ENCODE peak calls at places on chromosome 9, in eight cellular contexts. One of them, this sample, is unnamed.

GRCh38 chr9:77156646-77157371 is 20.5 kb upstream of the VPS13A start:
- ATAC-seq in activated CD8-positive, alpha-beta T cell treated with anti-CD3 and anti-CD28 coated beads for 36 hours: no peak
- ATAC-seq in natural killer cell: no peak
- ATAC-seq in DND-41: no peak
- ATAC-seq in heart left ventricle: peak
- ATAC-seq in heart right ventricle: peak
- ATAC-seq in left lung: no peak
- ATAC-seq in A549: peak
- ATAC-seq in this sample: no peak

GRCh38 chr9:115596743-115597080 is 478.8 kb upstream of the TNC start:
- ATAC-seq in activated CD8-positive, alpha-beta T cell treated with anti-CD3 and anti-CD28 coated beads for 36 hours: no peak
- ATAC-seq in natural killer cell: no peak
- ATAC-seq in DND-41: no peak
- ATAC-seq in heart left ventricle: no peak
- ATAC-seq in heart right ventricle: no peak
- ATAC-seq in left lung: no peak
- ATAC-seq in A549: no peak
- ATAC-seq in this sample: no peak

GRCh38 chr9:125638646-125639045 is 68.4 kb downstream of the MAPKAP1 start:
- ATAC-seq in activated CD8-positive, alpha-beta T cell treated with anti-CD3 and anti-CD28 coated beads for 36 hours: no peak
- ATAC-seq in natural killer cell: no peak
- ATAC-seq in DND-41: no peak
- ATAC-seq in heart left ventricle: no peak
- ATAC-seq in heart right ventricle: no peak
- ATAC-seq in left lung: no peak
- ATAC-seq in A549: no peak
- ATAC-seq in this sample: no peak

GRCh38 chr9:112028242-112029221 is 131.9 kb downstream of the UGCG start:
- ATAC-seq in activated CD8-positive, alpha-beta T cell treated with anti-CD3 and anti-CD28 coated beads for 36 hours: peak
- ATAC-seq in natural killer cell: no peak
- ATAC-seq in DND-41: no peak
- ATAC-seq in heart left ventricle: no peak
- ATAC-seq in heart right ventricle: no peak
- ATAC-seq in left lung: no peak
- ATAC-seq in A549: no peak
- ATAC-seq in this sample: no peak

GRCh38 chr9:100074093-100074492 is 24.7 kb downstream of the ERP44 start:
- ATAC-seq in activated CD8-positive, alpha-beta T cell treated with anti-CD3 and anti-CD28 coated beads for 36 hours: no peak
- ATAC-seq in natural killer cell: no peak
- ATAC-seq in DND-41: no peak
- ATAC-seq in heart left ventricle: peak
- ATAC-seq in heart right ventricle: no peak
- ATAC-seq in left lung: no peak
- ATAC-seq in A549: no peak
- ATAC-seq in this sample: no peak

GRCh38 chr9:25350011-25350410 is 328.2 kb downstream of the TUSC1 start:
- ATAC-seq in activated CD8-positive, alpha-beta T cell treated with anti-CD3 and anti-CD28 coated beads for 36 hours: no peak
- ATAC-seq in natural killer cell: no peak
- ATAC-seq in DND-41: no peak
- ATAC-seq in heart left ventricle: no peak
- ATAC-seq in heart right ventricle: no peak
- ATAC-seq in left lung: no peak
- ATAC-seq in A549: no peak
- ATAC-seq in this sample: no peak

GRCh38 chr9:120532475-120532874 is 47.5 kb downstream of the CDK5RAP2 start:
- ATAC-seq in activated CD8-positive, alpha-beta T cell treated with anti-CD3 and anti-CD28 coated beads for 36 hours: no peak
- ATAC-seq in natural killer cell: no peak
- ATAC-seq in DND-41: no peak
- ATAC-seq in heart left ventricle: peak
- ATAC-seq in heart right ventricle: peak
- ATAC-seq in left lung: peak
- ATAC-seq in A549: peak
- ATAC-seq in this sample: peak

GRCh38 chr9:22469928-22470544 is 23.4 kb downstream of the DMRTA1 start:
- ATAC-seq in activated CD8-positive, alpha-beta T cell treated with anti-CD3 and anti-CD28 coated beads for 36 hours: peak
- ATAC-seq in natural killer cell: no peak
- ATAC-seq in DND-41: peak
- ATAC-seq in heart left ventricle: no peak
- ATAC-seq in heart right ventricle: no peak
- ATAC-seq in left lung: peak
- ATAC-seq in A549: peak
- ATAC-seq in this sample: no peak

GRCh38 chr9:72211047-72211446 is 61.8 kb downstream of the GDA start:
- ATAC-seq in activated CD8-positive, alpha-beta T cell treated with anti-CD3 and anti-CD28 coated beads for 36 hours: no peak
- ATAC-seq in natural killer cell: no peak
- ATAC-seq in DND-41: no peak
- ATAC-seq in heart left ventricle: no peak
- ATAC-seq in heart right ventricle: no peak
- ATAC-seq in left lung: no peak
- ATAC-seq in A549: no peak
- ATAC-seq in this sample: no peak

GRCh38 chr9:13291718-13292117 is 12.2 kb upstream of the MPDZ start:
- ATAC-seq in activated CD8-positive, alpha-beta T cell treated with anti-CD3 and anti-CD28 coated beads for 36 hours: no peak
- ATAC-seq in natural killer cell: no peak
- ATAC-seq in DND-41: no peak
- ATAC-seq in heart left ventricle: no peak
- ATAC-seq in heart right ventricle: no peak
- ATAC-seq in left lung: no peak
- ATAC-seq in A549: peak
- ATAC-seq in this sample: no peak

GRCh38 chr9:22645893-22646292 is 199.3 kb downstream of the DMRTA1 start:
- ATAC-seq in activated CD8-positive, alpha-beta T cell treated with anti-CD3 and anti-CD28 coated beads for 36 hours: no peak
- ATAC-seq in natural killer cell: no peak
- ATAC-seq in DND-41: no peak
- ATAC-seq in heart left ventricle: no peak
- ATAC-seq in heart right ventricle: no peak
- ATAC-seq in left lung: no peak
- ATAC-seq in A549: no peak
- ATAC-seq in this sample: peak

GRCh38 chr9:124774131-124774978 is 2.6 kb upstream of the OLFML2A start:
- ATAC-seq in activated CD8-positive, alpha-beta T cell treated with anti-CD3 and anti-CD28 coated beads for 36 hours: peak
- ATAC-seq in natural killer cell: peak
- ATAC-seq in DND-41: peak
- ATAC-seq in heart left ventricle: peak
- ATAC-seq in heart right ventricle: no peak
- ATAC-seq in left lung: peak
- ATAC-seq in A549: peak
- ATAC-seq in this sample: no peak

GRCh38 chr9:87613265-87614111 is 112.4 kb upstream of the CTSL start:
- ATAC-seq in activated CD8-positive, alpha-beta T cell treated with anti-CD3 and anti-CD28 coated beads for 36 hours: no peak
- ATAC-seq in natural killer cell: no peak
- ATAC-seq in DND-41: no peak
- ATAC-seq in heart left ventricle: no peak
- ATAC-seq in heart right ventricle: no peak
- ATAC-seq in left lung: peak
- ATAC-seq in A549: no peak
- ATAC-seq in this sample: peak

GRCh38 chr9:32395483-32396216 is 11.2 kb downstream of the ACO1 start:
- ATAC-seq in activated CD8-positive, alpha-beta T cell treated with anti-CD3 and anti-CD28 coated beads for 36 hours: no peak
- ATAC-seq in natural killer cell: no peak
- ATAC-seq in DND-41: no peak
- ATAC-seq in heart left ventricle: peak
- ATAC-seq in heart right ventricle: peak
- ATAC-seq in left lung: peak
- ATAC-seq in A549: peak
- ATAC-seq in this sample: peak

GRCh38 chr9:68739631-68740174 is 34.7 kb downstream of the PIP5K1B start:
- ATAC-seq in activated CD8-positive, alpha-beta T cell treated with anti-CD3 and anti-CD28 coated beads for 36 hours: no peak
- ATAC-seq in natural killer cell: no peak
- ATAC-seq in DND-41: no peak
- ATAC-seq in heart left ventricle: peak
- ATAC-seq in heart right ventricle: peak
- ATAC-seq in left lung: peak
- ATAC-seq in A549: no peak
- ATAC-seq in this sample: no peak

GRCh38 chr9:112059980-112060348 is 115.1 kb downstream of the SUSD1 start:
- ATAC-seq in activated CD8-positive, alpha-beta T cell treated with anti-CD3 and anti-CD28 coated beads for 36 hours: no peak
- ATAC-seq in natural killer cell: no peak
- ATAC-seq in DND-41: no peak
- ATAC-seq in heart left ventricle: no peak
- ATAC-seq in heart right ventricle: no peak
- ATAC-seq in left lung: no peak
- ATAC-seq in A549: no peak
- ATAC-seq in this sample: no peak

GRCh38 chr9:81113408-81114124 is 575.8 kb downstream of the TLE1 start:
- ATAC-seq in activated CD8-positive, alpha-beta T cell treated with anti-CD3 and anti-CD28 coated beads for 36 hours: no peak
- ATAC-seq in natural killer cell: no peak
- ATAC-seq in DND-41: peak
- ATAC-seq in heart left ventricle: peak
- ATAC-seq in heart right ventricle: peak
- ATAC-seq in left lung: peak
- ATAC-seq in A549: no peak
- ATAC-seq in this sample: no peak

GRCh38 chr9:2180704-2181103 is 165.6 kb downstream of the SMARCA2 start:
- ATAC-seq in activated CD8-positive, alpha-beta T cell treated with anti-CD3 and anti-CD28 coated beads for 36 hours: no peak
- ATAC-seq in natural killer cell: no peak
- ATAC-seq in DND-41: no peak
- ATAC-seq in heart left ventricle: no peak
- ATAC-seq in heart right ventricle: no peak
- ATAC-seq in left lung: no peak
- ATAC-seq in A549: no peak
- ATAC-seq in this sample: no peak

GRCh38 chr9:130138791-130139190 is 33.4 kb upstream of the NCS1 start:
- ATAC-seq in activated CD8-positive, alpha-beta T cell treated with anti-CD3 and anti-CD28 coated beads for 36 hours: peak
- ATAC-seq in natural killer cell: no peak
- ATAC-seq in DND-41: peak
- ATAC-seq in heart left ventricle: peak
- ATAC-seq in heart right ventricle: peak
- ATAC-seq in left lung: peak
- ATAC-seq in A549: no peak
- ATAC-seq in this sample: peak

GRCh38 chr9:127362829-127363228 is 34.1 kb upstream of the SLC2A8 start:
- ATAC-seq in activated CD8-positive, alpha-beta T cell treated with anti-CD3 and anti-CD28 coated beads for 36 hours: no peak
- ATAC-seq in natural killer cell: no peak
- ATAC-seq in DND-41: no peak
- ATAC-seq in heart left ventricle: no peak
- ATAC-seq in heart right ventricle: no peak
- ATAC-seq in left lung: no peak
- ATAC-seq in A549: no peak
- ATAC-seq in this sample: no peak

GRCh38 chr9:127361561-127361960 is 35.4 kb upstream of the SLC2A8 start:
- ATAC-seq in activated CD8-positive, alpha-beta T cell treated with anti-CD3 and anti-CD28 coated beads for 36 hours: no peak
- ATAC-seq in natural killer cell: peak
- ATAC-seq in DND-41: no peak
- ATAC-seq in heart left ventricle: no peak
- ATAC-seq in heart right ventricle: no peak
- ATAC-seq in left lung: no peak
- ATAC-seq in A549: no peak
- ATAC-seq in this sample: no peak

GRCh38 chr9:127358770-127359169 is 38.2 kb upstream of the SLC2A8 start:
- ATAC-seq in activated CD8-positive, alpha-beta T cell treated with anti-CD3 and anti-CD28 coated beads for 36 hours: no peak
- ATAC-seq in natural killer cell: no peak
- ATAC-seq in DND-41: no peak
- ATAC-seq in heart left ventricle: no peak
- ATAC-seq in heart right ventricle: no peak
- ATAC-seq in left lung: no peak
- ATAC-seq in A549: no peak
- ATAC-seq in this sample: no peak

GRCh38 chr9:127360205-127360604 is 36.8 kb upstream of the SLC2A8 start:
- ATAC-seq in activated CD8-positive, alpha-beta T cell treated with anti-CD3 and anti-CD28 coated beads for 36 hours: no peak
- ATAC-seq in natural killer cell: no peak
- ATAC-seq in DND-41: no peak
- ATAC-seq in heart left ventricle: no peak
- ATAC-seq in heart right ventricle: peak
- ATAC-seq in left lung: no peak
- ATAC-seq in A549: no peak
- ATAC-seq in this sample: no peak

DNA sequence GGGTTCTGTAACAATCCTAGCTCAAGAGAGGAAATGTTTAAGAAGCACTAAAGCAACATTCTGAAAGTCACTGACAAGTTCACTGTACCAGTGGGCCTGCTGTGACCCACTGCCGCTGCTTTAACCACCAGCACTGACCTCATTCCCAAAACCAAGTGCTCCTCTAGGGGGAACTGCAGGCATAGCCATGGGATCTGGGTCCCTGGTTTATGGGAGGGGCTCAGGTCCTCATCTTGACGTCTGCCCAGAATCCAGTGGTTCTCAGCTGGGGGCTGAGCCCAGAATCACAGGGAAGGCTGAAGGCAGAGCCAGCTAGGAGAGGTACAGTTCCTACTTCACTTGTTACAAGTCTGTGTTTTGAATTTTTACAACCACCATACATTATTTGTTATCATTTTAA is 36.1 kb upstream of the SLC2A8 start:
- ATAC-seq in activated CD8-positive, alpha-beta T cell treated with anti-CD3 and anti-CD28 coated beads for 36 hours: no peak
- ATAC-seq in natural killer cell: no peak
- ATAC-seq in DND-41: no peak
- ATAC-seq in heart left ventricle: peak
- ATAC-seq in heart right ventricle: peak
- ATAC-seq in left lung: peak
- ATAC-seq in A549: peak
- ATAC-seq in this sample: no peak
- TF ChIP-seq CTCF in activated CD8-positive, alpha-beta T cell treated with anti-CD3 and anti-CD28 coated beads for 36 hours: no peak
- TF ChIP-seq CTCF in natural killer cell: no peak
- TF ChIP-seq CTCF in DND-41: no peak
- TF ChIP-seq CTCF in heart left ventricle: no peak
- TF ChIP-seq CTCF in heart right ventricle: peak
- TF ChIP-seq CTCF in left lung: no peak
- TF ChIP-seq CTCF in A549: peak
- TF ChIP-seq CTCF in this sample: no peak

GRCh38 chr9:37430841-37431597 is 8.5 kb downstream of the GRHPR start:
- ATAC-seq in activated CD8-positive, alpha-beta T cell treated with anti-CD3 and anti-CD28 coated beads for 36 hours: peak
- ATAC-seq in natural killer cell: no peak
- ATAC-seq in DND-41: peak
- ATAC-seq in heart left ventricle: peak
- ATAC-seq in heart right ventricle: peak
- ATAC-seq in left lung: peak
- ATAC-seq in A549: peak
- ATAC-seq in this sample: no peak
- TF ChIP-seq CTCF in activated CD8-positive, alpha-beta T cell treated with anti-CD3 and anti-CD28 coated beads for 36 hours: no peak
- TF ChIP-seq CTCF in natural killer cell: no peak
- TF ChIP-seq CTCF in DND-41: no peak
- TF ChIP-seq CTCF in heart left ventricle: no peak
- TF ChIP-seq CTCF in heart right ventricle: peak
- TF ChIP-seq CTCF in left lung: no peak
- TF ChIP-seq CTCF in A549: no peak
- TF ChIP-seq CTCF in this sample: no peak

GRCh38 chr9:133474853-133475252 is 4.0 kb downstream of the SLC2A6 start:
- ATAC-seq in activated CD8-positive, alpha-beta T cell treated with anti-CD3 and anti-CD28 coated beads for 36 hours: no peak
- ATAC-seq in natural killer cell: no peak
- ATAC-seq in DND-41: no peak
- ATAC-seq in heart left ventricle: no peak
- ATAC-seq in heart right ventricle: no peak
- ATAC-seq in left lung: no peak
- ATAC-seq in A549: no peak
- ATAC-seq in this sample: no peak
- TF ChIP-seq CTCF in activated CD8-positive, alpha-beta T cell treated with anti-CD3 and anti-CD28 coated beads for 36 hours: no peak
- TF ChIP-seq CTCF in natural killer cell: no peak
- TF ChIP-seq CTCF in DND-41: no peak
- TF ChIP-seq CTCF in heart left ventricle: no peak
- TF ChIP-seq CTCF in heart right ventricle: no peak
- TF ChIP-seq CTCF in left lung: no peak
- TF ChIP-seq CTCF in A549: no peak
- TF ChIP-seq CTCF in this sample: no peak

DNA sequence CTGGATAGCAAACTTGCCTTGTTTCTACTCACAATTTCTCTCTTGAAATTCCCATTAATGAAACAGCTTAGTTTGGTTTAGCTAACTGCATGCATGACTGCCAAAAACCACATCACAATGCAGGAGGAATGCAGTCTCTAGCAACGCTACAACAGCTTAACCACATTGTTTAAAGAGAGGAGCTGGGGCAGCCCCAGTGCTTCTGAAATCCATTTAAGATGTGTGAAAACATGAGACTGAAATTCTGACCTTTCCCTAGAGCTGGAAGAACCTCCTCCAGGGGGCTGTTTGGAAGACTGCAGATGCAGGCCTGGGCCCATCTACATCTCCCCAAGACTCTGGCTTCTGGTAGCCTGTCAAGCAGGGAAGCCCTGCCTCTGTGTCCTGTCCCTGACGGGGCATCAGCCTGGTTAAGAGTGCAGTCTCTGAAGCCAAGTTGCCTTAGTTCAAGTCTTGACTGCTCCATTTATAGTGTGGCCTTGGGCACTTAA is 157.1 kb downstream of the ZNF462 start:
- ATAC-seq in activated CD8-positive, alpha-beta T cell treated with anti-CD3 and anti-CD28 coated beads for 36 hours: no peak
- ATAC-seq in natural killer cell: no peak
- ATAC-seq in DND-41: peak
- ATAC-seq in heart left ventricle: peak
- ATAC-seq in heart right ventricle: peak
- ATAC-seq in left lung: peak
- ATAC-seq in A549: no peak
- ATAC-seq in this sample: peak
- TF ChIP-seq CTCF in activated CD8-positive, alpha-beta T cell treated with anti-CD3 and anti-CD28 coated beads for 36 hours: no peak
- TF ChIP-seq CTCF in natural killer cell: no peak
- TF ChIP-seq CTCF in DND-41: no peak
- TF ChIP-seq CTCF in heart left ventricle: no peak
- TF ChIP-seq CTCF in heart right ventricle: no peak
- TF ChIP-seq CTCF in left lung: no peak
- TF ChIP-seq CTCF in A549: no peak
- TF ChIP-seq CTCF in this sample: no peak